ENCODE peak calls at places on chromosomes 4 and X, in seven cellular contexts. B is sigmoid colon, F is GM10248, O is psoas muscle, W is cardiac muscle cell, A is uterus, G is upper lobe of right lung. Z is an unnamed sample.

GRCh38 chrX:150044556-150044955 is 106.3 kb upstream of the EOLA2 start:
- DNase-seq in B (no peak), F (no peak), O (no peak), W (no peak), A (no peak), G (no peak), Z (no peak)

GRCh38 chr4:53463340-53463739 is 85.9 kb downstream of the FIP1L1 start:
- DNase-seq in B (no peak), F (no peak), O (no peak), W (no peak), A (no peak), G (no peak), Z (no peak)

GRCh38 chrX:100409316-100410082 is 574 bp downstream of the PCDH19 start:
- DNase-seq in B (no peak), F (peak), O (no peak), W (no peak), A (no peak), G (no peak), Z (peak)

GRCh38 chr4:113003841-113004240 is 45.6 kb upstream of the ANK2 start:
- DNase-seq in B (no peak), F (no peak), O (no peak), W (no peak), A (no peak), G (no peak), Z (no peak)

GRCh38 chrX:45622538-45622937 is 421.9 kb upstream of the DIPK2B start:
- DNase-seq in B (no peak), F (no peak), O (no peak), W (no peak), A (no peak), G (no peak), Z (no peak)

GRCh38 chr4:128570380-128570779 is 239.1 kb upstream of the JADE1 start:
- DNase-seq in B (peak), F (no peak), O (no peak), W (no peak), A (peak), G (no peak), Z (no peak)

GRCh38 chr4:78553526-78554060 is 2.0 kb downstream of the ANXA3 start:
- DNase-seq in B (no peak), F (no peak), O (no peak), W (no peak), A (no peak), G (no peak), Z (no peak)

GRCh38 chrX:97050413-97050812 is 166.7 kb downstream of the RPA4 start:
- DNase-seq in B (no peak), F (no peak), O (no peak), W (no peak), A (no peak), G (no peak), Z (no peak)

GRCh38 chr4:54234497-54235205 is 5.6 kb downstream of the PDGFRA start:
- DNase-seq in B (no peak), F (no peak), O (no peak), W (no peak), A (no peak), G (no peak), Z (no peak)

GRCh38 chr4:26080876-26081628 is 167.0 kb downstream of the SMIM20 start:
- DNase-seq in B (no peak), F (no peak), O (no peak), W (no peak), A (no peak), G (no peak), Z (no peak)

GRCh38 chrX:123340691-123341090 is 156.6 kb downstream of the GRIA3 start:
- DNase-seq in B (no peak), F (no peak), O (no peak), W (no peak), A (no peak), G (no peak), Z (no peak)

GRCh38 chr4:94548571-94548970 is 96.8 kb downstream of the PDLIM5 start:
- DNase-seq in B (no peak), F (no peak), O (peak), W (peak), A (peak), G (no peak), Z (no peak)

GRCh38 chr4:144423930-144424329 is 222.0 kb upstream of the HHIP start:
- DNase-seq in B (no peak), F (no peak), O (no peak), W (no peak), A (no peak), G (no peak), Z (no peak)

GRCh38 chr4:23966720-23967119 is 76.9 kb upstream of the PPARGC1A start:
- DNase-seq in B (no peak), F (no peak), O (no peak), W (peak), A (no peak), G (no peak), Z (no peak)
- TF ChIP-seq CTCF in B (no peak), F (no peak), O (peak), W (peak), A (no peak), G (no peak), Z (no peak)

DNA sequence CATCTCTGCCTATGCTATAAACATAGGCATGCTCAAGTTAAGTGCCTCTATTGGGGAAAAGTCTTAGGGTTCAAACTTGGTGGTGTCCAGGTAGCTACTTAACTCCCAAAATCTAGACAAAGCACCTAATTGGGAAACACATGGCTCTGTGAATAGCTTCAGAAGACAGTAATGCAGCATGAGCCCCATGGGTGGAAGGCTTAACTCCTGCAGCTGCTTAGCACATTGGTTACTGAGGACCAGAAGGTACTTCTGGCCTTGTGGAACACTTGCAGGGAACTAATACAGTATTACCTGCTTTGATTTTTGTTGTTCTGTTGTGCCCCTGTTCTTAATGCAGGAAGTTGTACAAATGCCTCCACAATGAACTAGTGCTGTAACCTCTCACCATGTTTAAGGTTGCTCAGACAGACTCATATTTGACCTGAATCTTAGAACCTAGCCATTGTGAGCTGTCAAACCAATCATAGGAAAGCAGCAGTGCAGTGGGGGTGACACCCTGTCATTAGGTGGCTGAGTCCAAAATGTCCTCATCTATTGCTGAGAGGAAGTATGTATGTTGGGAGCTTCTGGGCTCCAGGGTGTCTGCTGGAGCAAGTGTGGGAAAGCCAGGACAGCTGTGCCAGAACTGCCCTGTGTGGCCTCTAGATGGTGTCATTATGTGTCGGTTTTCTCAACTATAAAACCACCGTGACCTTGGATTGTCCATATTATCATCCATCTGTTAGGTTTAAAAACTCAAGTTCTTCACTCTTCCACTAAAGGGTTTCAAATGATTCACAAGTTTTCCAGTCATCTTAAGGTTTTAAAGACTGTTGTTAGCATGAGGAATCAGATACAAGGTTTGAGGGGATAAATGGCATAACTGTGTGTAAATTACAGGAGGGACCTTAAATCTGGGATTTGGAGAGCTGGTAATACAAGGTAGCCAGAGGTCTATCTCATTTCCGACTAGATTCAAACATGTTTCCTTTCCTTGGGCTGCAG is 69.9 kb upstream of the WDR1 start:
- DNase-seq in B (no peak), F (no peak), O (no peak), W (peak), A (no peak), G (no peak), Z (no peak)
- TF ChIP-seq CTCF in B (no peak), F (no peak), O (no peak), W (peak), A (no peak), G (no peak), Z (no peak)

DNA sequence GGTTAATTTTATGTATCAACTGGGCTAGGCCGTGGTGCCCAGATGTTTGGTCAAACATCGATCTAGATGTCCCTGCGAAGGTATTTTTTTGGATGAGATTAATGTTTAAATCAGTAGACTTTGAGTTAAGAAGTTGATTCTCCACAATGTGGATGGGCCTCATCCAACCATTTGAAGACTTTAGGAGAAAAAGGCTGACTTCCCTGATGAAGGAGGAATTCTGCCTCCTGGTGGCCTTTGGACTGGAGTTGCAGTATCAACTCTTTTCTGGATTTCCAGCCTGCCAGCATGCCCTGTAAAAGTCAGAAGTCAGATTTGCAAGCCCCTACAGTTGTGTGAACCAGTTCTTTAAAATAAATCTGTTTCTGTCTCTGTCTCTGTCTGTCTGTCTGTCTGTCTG is 91.4 kb downstream of the STK32B start:
- DNase-seq in B (no peak), F (no peak), O (no peak), W (peak), A (peak), G (no peak), Z (no peak)
- TF ChIP-seq CTCF in B (no peak), F (no peak), O (peak), W (peak), A (peak), G (peak), Z (peak)

GRCh38 chrX:95318882-95319281 is 1365.8 kb upstream of the DIAPH2 start:
- DNase-seq in B (no peak), F (peak), O (no peak), W (peak), A (no peak), G (no peak), Z (no peak)
- TF ChIP-seq CTCF in B (no peak), F (no peak), O (no peak), W (no peak), A (no peak), G (no peak), Z (no peak)